ENCODE peak calls at places on chromosome 16, in four cellular contexts. N, Y, Q and A are unnamed samples. For H3K27me3, the result is how much of the 10 kb centered on the place peaks cover.

GRCh38 chr16:22007159-22007508 is 777 bp upstream of the MOSMO start:
- DNase-seq in N (no peak), Y (no peak), Q (no peak), A (no peak)

GRCh38 chr16:19771040-19771439 is 53.0 kb downstream of the IQCK start:
- DNase-seq in N (no peak), Y (no peak), Q (no peak), A (no peak)

GRCh38 chr16:75023019-75023418 is 24.2 kb downstream of the ZNRF1 start:
- DNase-seq in N (no peak), Y (no peak), Q (peak), A (no peak)

GRCh38 chr16:4505356-4506153 is 29.4 kb downstream of the HMOX2 start:
- DNase-seq in N (no peak), Y (peak), Q (no peak), A (no peak)

GRCh38 chr16:37511-37910 is 15.9 kb downstream of the POLR3K start:
- DNase-seq in N (peak), Y (no peak), Q (no peak), A (no peak)

GRCh38 chr16:54931041-54931756 is 534 bp downstream of the IRX5 start:
- DNase-seq in N (peak), Y (no peak), Q (peak), A (no peak)

GRCh38 chr16:7492122-7492521 is 159.5 kb downstream of the RBFOX1 start:
- DNase-seq in N (no peak), Y (no peak), Q (no peak), A (no peak)

GRCh38 chr16:23836078-23836403 is 258 bp downstream of the PRKCB start:
- DNase-seq in N (no peak), Y (no peak), Q (no peak), A (no peak)

GRCh38 chr16:72291531-72291981 is 119.6 kb upstream of the PMFBP1 start:
- DNase-seq in N (peak), Y (no peak), Q (peak), A (peak)

GRCh38 chr16:73064227-73064995 is 16.5 kb upstream of the ZFHX3 start:
- DNase-seq in N (peak), Y (no peak), Q (peak), A (no peak)

GRCh38 chr16:27471661-27472060 is 69.7 kb downstream of the IL21R start:
- DNase-seq in N (no peak), Y (no peak), Q (no peak), A (no peak)

GRCh38 chr16:65672960-65673359 is 551.1 kb upstream of the CDH11 start:
- DNase-seq in N (peak), Y (no peak), Q (peak), A (no peak)

GRCh38 chr16:11610121-11610505 is 23.4 kb upstream of the LITAF start:
- DNase-seq in N (no peak), Y (no peak), Q (no peak), A (no peak)

GRCh38 chr16:13348416-13348815 is 447.0 kb downstream of the SHISA9 start:
- DNase-seq in N (no peak), Y (no peak), Q (no peak), A (no peak)

GRCh38 chr16:30748634-30749445 is 615 bp downstream of the PHKG2 start:
- DNase-seq in N (peak), Y (no peak), Q (peak), A (no peak)

GRCh38 chr16:46789499-46790414 is 41.2 kb downstream of the C16orf87 start:
- DNase-seq in N (peak), Y (peak), Q (peak), A (no peak)

GRCh38 chr16:83842755-83843507 is 35.2 kb downstream of the HSBP1 start:
- DNase-seq in N (peak), Y (no peak), Q (no peak), A (no peak)

GRCh38 chr16:78028018-78028417 is 5.7 kb downstream of the CLEC3A start:
- DNase-seq in N (no peak), Y (no peak), Q (no peak), A (no peak)

GRCh38 chr16:21088646-21089538 is 61.8 kb downstream of the DNAH3 start:
- DNase-seq in N (peak), Y (no peak), Q (peak), A (no peak)

DNA sequence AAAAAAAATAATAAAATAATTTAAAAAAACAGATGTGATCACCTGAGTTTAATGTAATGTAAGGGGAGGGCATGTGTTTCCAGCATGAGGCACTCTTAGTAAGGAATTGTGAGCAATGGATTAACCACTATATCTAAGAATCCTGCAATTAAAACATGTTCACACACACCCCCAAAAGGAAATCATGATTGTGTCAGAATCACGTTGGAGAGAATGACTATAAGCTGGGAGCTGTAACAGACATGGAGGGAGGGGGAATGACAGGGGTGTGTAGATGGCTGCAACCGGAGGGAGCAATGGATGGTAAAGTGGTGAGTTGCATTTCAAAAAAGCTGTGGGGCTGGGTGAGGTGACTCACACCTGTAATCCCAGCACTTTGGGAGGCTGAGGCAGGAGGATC is 13.6 kb upstream of the CCL22 start:
- DNase-seq in N (no peak), Y (no peak), Q (no peak), A (no peak)
- H3K27me3 ChIP-seq in N (under half), Y (under half), Q (under half), A (under half)

DNA sequence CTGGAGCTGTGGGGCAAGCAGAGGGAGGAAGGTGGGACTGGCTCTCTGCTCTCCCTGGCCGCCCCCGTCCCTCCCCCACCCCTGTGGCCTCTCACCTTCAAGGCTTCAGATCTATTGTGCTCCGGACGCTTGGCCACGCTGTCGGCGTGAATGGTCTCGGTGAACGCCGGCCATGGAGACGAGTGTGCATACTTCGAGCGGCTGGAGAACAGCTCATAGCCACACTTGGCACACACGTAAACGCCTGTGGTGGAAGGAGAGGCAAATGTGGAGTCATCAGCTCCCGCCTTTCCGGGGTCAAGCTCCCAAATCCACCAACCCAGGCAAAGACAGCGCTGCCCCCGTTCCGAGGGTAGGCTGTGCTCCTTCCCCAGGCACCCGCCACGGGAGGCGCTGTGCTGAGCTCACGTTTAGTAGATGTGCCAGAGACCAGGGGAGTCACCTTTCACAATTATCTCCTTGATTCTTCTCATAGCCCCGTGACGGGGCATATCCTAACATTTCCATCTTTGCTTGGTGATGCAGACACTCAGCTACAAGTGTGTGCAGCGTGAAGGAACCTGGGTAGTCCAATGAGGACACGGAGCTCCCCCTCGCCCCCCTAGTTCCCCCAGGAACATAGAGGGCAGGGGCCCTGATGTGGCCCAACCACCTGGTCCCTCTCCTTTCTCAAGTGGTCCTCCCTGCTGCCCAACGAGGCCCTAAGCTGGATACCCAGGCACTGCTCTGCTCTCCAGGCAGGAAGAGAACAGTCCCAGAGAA is 1.7 kb downstream of the MSRB1 start:
- DNase-seq in N (peak), Y (no peak), Q (peak), A (no peak)
- H3K4me3 ChIP-seq in N (no peak), Y (no peak), Q (peak), A (no peak)

DNA sequence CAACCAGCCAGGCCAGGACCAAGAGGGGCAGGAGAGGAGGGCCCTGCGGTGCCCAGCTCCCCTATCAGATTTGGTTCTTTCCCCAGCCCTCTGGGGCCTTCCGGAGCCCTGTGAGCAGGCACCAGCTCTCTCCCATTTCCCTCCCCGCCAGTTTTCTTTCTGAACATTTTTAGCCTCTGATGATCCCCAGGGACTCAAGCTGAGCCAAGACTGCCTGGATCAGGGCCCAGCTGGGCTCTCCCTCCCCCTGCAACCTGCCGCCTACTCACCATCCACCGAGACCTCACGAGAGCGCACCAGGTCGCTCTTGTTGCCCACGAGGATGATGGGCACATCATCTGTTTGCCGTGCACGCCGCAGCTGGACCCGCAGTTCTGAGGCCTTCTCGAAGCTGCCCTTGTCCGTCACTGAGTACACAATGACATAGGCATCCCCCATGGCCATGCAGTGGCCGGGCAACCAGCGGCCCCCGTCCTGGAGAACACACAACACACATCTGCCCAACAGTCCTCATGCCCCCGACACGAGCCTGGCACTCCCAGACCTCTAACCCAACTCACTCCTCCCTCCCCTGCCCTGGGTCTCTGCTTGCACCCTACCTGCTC is 2.0 kb downstream of the RRAD start:
- DNase-seq in N (peak), Y (no peak), Q (peak), A (no peak)
- H3K27me3 ChIP-seq in N (under half), Y (under half), Q (under half), A (under half)

GRCh38 chr16:80655751-80656150 is 115.0 kb downstream of the DYNLRB2 start:
- DNase-seq in N (no peak), Y (no peak), Q (no peak), A (no peak)
- H3K4me3 ChIP-seq in N (no peak), Y (no peak), Q (no peak), A (no peak)

GRCh38 chr16:3035972-3036725 is 595 bp downstream of the BICDL2 start:
- DNase-seq in N (no peak), Y (no peak), Q (no peak), A (no peak)
- H3K27me3 ChIP-seq in N (half or more), Y (under half), Q (half or more), A (half or more)

GRCh38 chr16:85172465-85173071 is 60.3 kb upstream of the CIBAR2 start:
- DNase-seq in N (no peak), Y (no peak), Q (peak), A (no peak)

GRCh38 chr16:85171809-85172464 is 59.7 kb upstream of the CIBAR2 start:
- DNase-seq in N (no peak), Y (no peak), Q (no peak), A (no peak)

GRCh38 chr16:85170066-85171003 is 58.1 kb upstream of the CIBAR2 start:
- DNase-seq in N (no peak), Y (no peak), Q (no peak), A (no peak)

GRCh38 chr16:85169333-85170065 is 57.2 kb upstream of the CIBAR2 start:
- DNase-seq in N (peak), Y (no peak), Q (peak), A (no peak)

DNA sequence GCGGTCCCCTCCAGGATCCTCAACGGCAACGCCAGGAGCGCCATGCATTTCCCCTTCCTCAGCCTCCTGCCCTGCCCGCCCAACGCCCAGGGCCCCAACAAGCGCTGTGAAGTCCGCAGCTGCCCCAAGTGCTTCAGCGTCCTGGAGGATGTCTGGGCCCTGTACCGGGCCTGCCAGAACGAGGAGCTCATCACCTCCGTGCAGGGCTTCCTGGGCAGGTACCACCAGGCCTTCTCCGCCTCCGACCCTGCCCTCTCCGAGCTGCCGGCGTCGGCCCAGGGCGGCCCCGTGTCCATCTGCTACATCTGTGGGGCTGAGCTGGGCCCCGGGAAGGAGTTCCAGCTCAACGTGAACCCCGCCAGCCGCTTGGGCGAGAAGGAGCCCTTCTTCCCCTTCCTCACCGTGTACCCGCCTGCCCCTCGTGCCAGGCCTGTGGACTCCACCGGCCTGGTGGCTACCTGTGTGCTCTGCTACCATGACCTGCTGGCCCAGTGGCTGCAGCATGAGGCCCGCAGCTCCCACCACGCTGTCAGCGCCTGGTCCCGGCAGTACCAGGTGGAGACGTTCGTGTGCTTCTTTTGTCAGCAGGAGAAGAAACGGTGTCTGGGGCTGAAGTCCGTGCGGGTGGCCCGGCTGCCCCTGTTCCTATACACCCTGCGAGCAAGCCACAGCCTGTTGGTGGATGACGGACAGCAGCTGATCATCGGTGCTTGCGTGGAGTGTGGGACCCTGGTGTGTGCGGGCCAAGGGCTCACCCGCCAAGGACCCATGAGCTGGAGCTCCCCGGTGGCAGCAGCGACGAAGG is 58.9 kb upstream of the CIBAR2 start:
- DNase-seq in N (no peak), Y (no peak), Q (no peak), A (no peak)
- H3K4me3 ChIP-seq in N (peak), Y (no peak), Q (peak), A (no peak)

GRCh38 chr16:86199871-86200700 is 301.1 kb downstream of the IRF8 start:
- DNase-seq in N (no peak), Y (no peak), Q (peak), A (no peak)
- H3K27me3 ChIP-seq in N (under half), Y (under half), Q (under half), A (under half)